ENCODE peak calls at places on chromosomes 16 and 17, in ten cellular contexts. One of them, this sample, is unnamed.

GRCh38 chr17:81656118-81656743 is at the start of gene PDE6G:
- DNase-seq in IMR-90: no peak
- DNase-seq in T-helper 9 cell: no peak
- DNase-seq in ovary: no peak
- DNase-seq in lower leg skin: no peak
- DNase-seq in WTC11: no peak
- DNase-seq in body of pancreas: no peak
- DNase-seq in HT-29: no peak
- DNase-seq in SHP77 treated with DMSO at 0.1 percent for 48 hours: no peak
- DNase-seq in activated CD8-positive, alpha-beta memory T cell treated with anti-CD3 and anti-CD28 coated beads for 1 hour: no peak
- DNase-seq in this sample: no peak

GRCh38 chr16:88458039-88458772 is 5.1 kb downstream of the ZFPM1 start:
- DNase-seq in IMR-90: no peak
- DNase-seq in T-helper 9 cell: no peak
- DNase-seq in ovary: no peak
- DNase-seq in lower leg skin: no peak
- DNase-seq in WTC11: no peak
- DNase-seq in body of pancreas: peak
- DNase-seq in HT-29: no peak
- DNase-seq in SHP77 treated with DMSO at 0.1 percent for 48 hours: no peak
- DNase-seq in activated CD8-positive, alpha-beta memory T cell treated with anti-CD3 and anti-CD28 coated beads for 1 hour: no peak
- DNase-seq in this sample: no peak

GRCh38 chr16:897701-898100 is 73.1 kb downstream of the LMF1 start:
- DNase-seq in IMR-90: no peak
- DNase-seq in T-helper 9 cell: no peak
- DNase-seq in ovary: no peak
- DNase-seq in lower leg skin: no peak
- DNase-seq in WTC11: no peak
- DNase-seq in body of pancreas: no peak
- DNase-seq in HT-29: no peak
- DNase-seq in SHP77 treated with DMSO at 0.1 percent for 48 hours: no peak
- DNase-seq in activated CD8-positive, alpha-beta memory T cell treated with anti-CD3 and anti-CD28 coated beads for 1 hour: no peak
- DNase-seq in this sample: no peak

GRCh38 chr16:48536600-48537200 is 73.3 kb downstream of the N4BP1 start:
- DNase-seq in IMR-90: no peak
- DNase-seq in T-helper 9 cell: no peak
- DNase-seq in ovary: no peak
- DNase-seq in lower leg skin: no peak
- DNase-seq in WTC11: no peak
- DNase-seq in body of pancreas: no peak
- DNase-seq in HT-29: no peak
- DNase-seq in SHP77 treated with DMSO at 0.1 percent for 48 hours: no peak
- DNase-seq in activated CD8-positive, alpha-beta memory T cell treated with anti-CD3 and anti-CD28 coated beads for 1 hour: no peak
- DNase-seq in this sample: no peak

GRCh38 chr16:80671281-80671849 is 130.6 kb downstream of the DYNLRB2 start:
- DNase-seq in IMR-90: no peak
- DNase-seq in T-helper 9 cell: no peak
- DNase-seq in ovary: no peak
- DNase-seq in lower leg skin: no peak
- DNase-seq in WTC11: no peak
- DNase-seq in body of pancreas: no peak
- DNase-seq in HT-29: no peak
- DNase-seq in SHP77 treated with DMSO at 0.1 percent for 48 hours: no peak
- DNase-seq in activated CD8-positive, alpha-beta memory T cell treated with anti-CD3 and anti-CD28 coated beads for 1 hour: no peak
- DNase-seq in this sample: no peak

GRCh38 chr17:33686171-33686570 is 393.1 kb upstream of the ASIC2 start:
- DNase-seq in IMR-90: no peak
- DNase-seq in T-helper 9 cell: no peak
- DNase-seq in ovary: no peak
- DNase-seq in lower leg skin: peak
- DNase-seq in WTC11: peak
- DNase-seq in body of pancreas: no peak
- DNase-seq in HT-29: peak
- DNase-seq in SHP77 treated with DMSO at 0.1 percent for 48 hours: no peak
- DNase-seq in activated CD8-positive, alpha-beta memory T cell treated with anti-CD3 and anti-CD28 coated beads for 1 hour: no peak
- DNase-seq in this sample: peak

GRCh38 chr17:75724016-75725003 is 3.1 kb downstream of the ITGB4 start:
- DNase-seq in IMR-90: no peak
- DNase-seq in T-helper 9 cell: no peak
- DNase-seq in ovary: no peak
- DNase-seq in lower leg skin: no peak
- DNase-seq in WTC11: no peak
- DNase-seq in body of pancreas: no peak
- DNase-seq in HT-29: no peak
- DNase-seq in SHP77 treated with DMSO at 0.1 percent for 48 hours: no peak
- DNase-seq in activated CD8-positive, alpha-beta memory T cell treated with anti-CD3 and anti-CD28 coated beads for 1 hour: no peak
- DNase-seq in this sample: peak

GRCh38 chr16:11047057-11047456 is 102.7 kb downstream of the CLEC16A start:
- DNase-seq in IMR-90: peak
- DNase-seq in T-helper 9 cell: no peak
- DNase-seq in ovary: no peak
- DNase-seq in lower leg skin: peak
- DNase-seq in WTC11: no peak
- DNase-seq in body of pancreas: no peak
- DNase-seq in HT-29: no peak
- DNase-seq in SHP77 treated with DMSO at 0.1 percent for 48 hours: no peak
- DNase-seq in activated CD8-positive, alpha-beta memory T cell treated with anti-CD3 and anti-CD28 coated beads for 1 hour: no peak
- DNase-seq in this sample: no peak

GRCh38 chr16:49340466-49340865 is 33.1 kb upstream of the C16orf78 start:
- DNase-seq in IMR-90: no peak
- DNase-seq in T-helper 9 cell: no peak
- DNase-seq in ovary: no peak
- DNase-seq in lower leg skin: peak
- DNase-seq in WTC11: no peak
- DNase-seq in body of pancreas: no peak
- DNase-seq in HT-29: no peak
- DNase-seq in SHP77 treated with DMSO at 0.1 percent for 48 hours: no peak
- DNase-seq in activated CD8-positive, alpha-beta memory T cell treated with anti-CD3 and anti-CD28 coated beads for 1 hour: no peak
- DNase-seq in this sample: no peak

GRCh38 chr16:47777191-47777590 is 316.1 kb downstream of the PHKB start:
- DNase-seq in IMR-90: peak
- DNase-seq in T-helper 9 cell: no peak
- DNase-seq in ovary: no peak
- DNase-seq in lower leg skin: no peak
- DNase-seq in WTC11: no peak
- DNase-seq in body of pancreas: no peak
- DNase-seq in HT-29: no peak
- DNase-seq in SHP77 treated with DMSO at 0.1 percent for 48 hours: no peak
- DNase-seq in activated CD8-positive, alpha-beta memory T cell treated with anti-CD3 and anti-CD28 coated beads for 1 hour: no peak
- DNase-seq in this sample: no peak

GRCh38 chr17:32569171-32570080 is 82.6 kb downstream of the CDK5R1 start:
- DNase-seq in IMR-90: no peak
- DNase-seq in T-helper 9 cell: no peak
- DNase-seq in ovary: no peak
- DNase-seq in lower leg skin: no peak
- DNase-seq in WTC11: no peak
- DNase-seq in body of pancreas: no peak
- DNase-seq in HT-29: no peak
- DNase-seq in SHP77 treated with DMSO at 0.1 percent for 48 hours: no peak
- DNase-seq in activated CD8-positive, alpha-beta memory T cell treated with anti-CD3 and anti-CD28 coated beads for 1 hour: no peak
- DNase-seq in this sample: no peak

GRCh38 chr17:67569873-67570272 is 147.9 kb upstream of the NOL11 start:
- DNase-seq in IMR-90: no peak
- DNase-seq in T-helper 9 cell: no peak
- DNase-seq in ovary: no peak
- DNase-seq in lower leg skin: no peak
- DNase-seq in WTC11: no peak
- DNase-seq in body of pancreas: no peak
- DNase-seq in HT-29: no peak
- DNase-seq in SHP77 treated with DMSO at 0.1 percent for 48 hours: no peak
- DNase-seq in activated CD8-positive, alpha-beta memory T cell treated with anti-CD3 and anti-CD28 coated beads for 1 hour: no peak
- DNase-seq in this sample: no peak

GRCh38 chr16:83956336-83957289 is 3.6 kb downstream of the OSGIN1 start:
- DNase-seq in IMR-90: peak
- DNase-seq in T-helper 9 cell: peak
- DNase-seq in ovary: peak
- DNase-seq in lower leg skin: peak
- DNase-seq in WTC11: peak
- DNase-seq in body of pancreas: peak
- DNase-seq in HT-29: peak
- DNase-seq in SHP77 treated with DMSO at 0.1 percent for 48 hours: no peak
- DNase-seq in activated CD8-positive, alpha-beta memory T cell treated with anti-CD3 and anti-CD28 coated beads for 1 hour: peak
- DNase-seq in this sample: peak

GRCh38 chr17:63431618-63431938 is 14.5 kb downstream of the CYB561 start:
- DNase-seq in IMR-90: no peak
- DNase-seq in T-helper 9 cell: no peak
- DNase-seq in ovary: no peak
- DNase-seq in lower leg skin: no peak
- DNase-seq in WTC11: no peak
- DNase-seq in body of pancreas: no peak
- DNase-seq in HT-29: no peak
- DNase-seq in SHP77 treated with DMSO at 0.1 percent for 48 hours: no peak
- DNase-seq in activated CD8-positive, alpha-beta memory T cell treated with anti-CD3 and anti-CD28 coated beads for 1 hour: no peak
- DNase-seq in this sample: no peak

GRCh38 chr16:86825631-86826030 is 247.3 kb downstream of the FOXL1 start:
- DNase-seq in IMR-90: no peak
- DNase-seq in T-helper 9 cell: no peak
- DNase-seq in ovary: no peak
- DNase-seq in lower leg skin: no peak
- DNase-seq in WTC11: no peak
- DNase-seq in body of pancreas: no peak
- DNase-seq in HT-29: no peak
- DNase-seq in SHP77 treated with DMSO at 0.1 percent for 48 hours: no peak
- DNase-seq in activated CD8-positive, alpha-beta memory T cell treated with anti-CD3 and anti-CD28 coated beads for 1 hour: no peak
- DNase-seq in this sample: no peak

GRCh38 chr16:24986512-24987303 is 28.5 kb downstream of the ARHGAP17 start:
- DNase-seq in IMR-90: peak
- DNase-seq in T-helper 9 cell: no peak
- DNase-seq in ovary: peak
- DNase-seq in lower leg skin: no peak
- DNase-seq in WTC11: no peak
- DNase-seq in body of pancreas: peak
- DNase-seq in HT-29: no peak
- DNase-seq in SHP77 treated with DMSO at 0.1 percent for 48 hours: no peak
- DNase-seq in activated CD8-positive, alpha-beta memory T cell treated with anti-CD3 and anti-CD28 coated beads for 1 hour: no peak
- DNase-seq in this sample: no peak

GRCh38 chr17:67359960-67360817 is 6.2 kb downstream of the PSMD12 start:
- DNase-seq in IMR-90: peak
- DNase-seq in T-helper 9 cell: peak
- DNase-seq in ovary: no peak
- DNase-seq in lower leg skin: no peak
- DNase-seq in WTC11: no peak
- DNase-seq in body of pancreas: no peak
- DNase-seq in HT-29: peak
- DNase-seq in SHP77 treated with DMSO at 0.1 percent for 48 hours: no peak
- DNase-seq in activated CD8-positive, alpha-beta memory T cell treated with anti-CD3 and anti-CD28 coated beads for 1 hour: no peak
- DNase-seq in this sample: no peak

GRCh38 chr16:58508671-58509251 is 6.6 kb upstream of the SETD6 start:
- DNase-seq in IMR-90: no peak
- DNase-seq in T-helper 9 cell: no peak
- DNase-seq in ovary: peak
- DNase-seq in lower leg skin: peak
- DNase-seq in WTC11: no peak
- DNase-seq in body of pancreas: no peak
- DNase-seq in HT-29: no peak
- DNase-seq in SHP77 treated with DMSO at 0.1 percent for 48 hours: no peak
- DNase-seq in activated CD8-positive, alpha-beta memory T cell treated with anti-CD3 and anti-CD28 coated beads for 1 hour: no peak
- DNase-seq in this sample: no peak

GRCh38 chr16:84806256-84806889 is 13.4 kb upstream of the CRISPLD2 start:
- DNase-seq in IMR-90: peak
- DNase-seq in T-helper 9 cell: no peak
- DNase-seq in ovary: no peak
- DNase-seq in lower leg skin: no peak
- DNase-seq in WTC11: no peak
- DNase-seq in body of pancreas: peak
- DNase-seq in HT-29: peak
- DNase-seq in SHP77 treated with DMSO at 0.1 percent for 48 hours: peak
- DNase-seq in activated CD8-positive, alpha-beta memory T cell treated with anti-CD3 and anti-CD28 coated beads for 1 hour: no peak
- DNase-seq in this sample: no peak

GRCh38 chr17:81489986-81490598 is 22.5 kb downstream of the ACTG1 start:
- DNase-seq in IMR-90: no peak
- DNase-seq in T-helper 9 cell: no peak
- DNase-seq in ovary: no peak
- DNase-seq in lower leg skin: no peak
- DNase-seq in WTC11: no peak
- DNase-seq in body of pancreas: no peak
- DNase-seq in HT-29: no peak
- DNase-seq in SHP77 treated with DMSO at 0.1 percent for 48 hours: no peak
- DNase-seq in activated CD8-positive, alpha-beta memory T cell treated with anti-CD3 and anti-CD28 coated beads for 1 hour: no peak
- DNase-seq in this sample: no peak

GRCh38 chr16:82857693-82858337 is 231.0 kb downstream of the CDH13 start:
- DNase-seq in IMR-90: no peak
- DNase-seq in T-helper 9 cell: no peak
- DNase-seq in ovary: no peak
- DNase-seq in lower leg skin: no peak
- DNase-seq in WTC11: no peak
- DNase-seq in body of pancreas: peak
- DNase-seq in HT-29: no peak
- DNase-seq in SHP77 treated with DMSO at 0.1 percent for 48 hours: no peak
- DNase-seq in activated CD8-positive, alpha-beta memory T cell treated with anti-CD3 and anti-CD28 coated beads for 1 hour: no peak
- DNase-seq in this sample: no peak

GRCh38 chr17:72336026-72336803 is 215.4 kb downstream of the SOX9 start:
- DNase-seq in IMR-90: no peak
- DNase-seq in T-helper 9 cell: no peak
- DNase-seq in ovary: no peak
- DNase-seq in lower leg skin: peak
- DNase-seq in WTC11: peak
- DNase-seq in body of pancreas: no peak
- DNase-seq in HT-29: no peak
- DNase-seq in SHP77 treated with DMSO at 0.1 percent for 48 hours: no peak
- DNase-seq in activated CD8-positive, alpha-beta memory T cell treated with anti-CD3 and anti-CD28 coated beads for 1 hour: no peak
- DNase-seq in this sample: no peak

GRCh38 chr17:419073-419735 is 66.6 kb upstream of the RPH3AL start:
- DNase-seq in IMR-90: no peak
- DNase-seq in T-helper 9 cell: peak
- DNase-seq in ovary: no peak
- DNase-seq in lower leg skin: no peak
- DNase-seq in WTC11: no peak
- DNase-seq in body of pancreas: no peak
- DNase-seq in HT-29: no peak
- DNase-seq in SHP77 treated with DMSO at 0.1 percent for 48 hours: no peak
- DNase-seq in activated CD8-positive, alpha-beta memory T cell treated with anti-CD3 and anti-CD28 coated beads for 1 hour: no peak
- DNase-seq in this sample: no peak

GRCh38 chr17:46820592-46821450 is 2.3 kb upstream of the WNT3 start:
- DNase-seq in IMR-90: no peak
- DNase-seq in T-helper 9 cell: no peak
- DNase-seq in ovary: no peak
- DNase-seq in lower leg skin: no peak
- DNase-seq in WTC11: no peak
- DNase-seq in body of pancreas: no peak
- DNase-seq in HT-29: no peak
- DNase-seq in SHP77 treated with DMSO at 0.1 percent for 48 hours: no peak
- DNase-seq in activated CD8-positive, alpha-beta memory T cell treated with anti-CD3 and anti-CD28 coated beads for 1 hour: no peak
- DNase-seq in this sample: no peak

GRCh38 chr17:5182597-5183409 is 8.9 kb downstream of the ZNF594 start:
- DNase-seq in IMR-90: no peak
- DNase-seq in T-helper 9 cell: no peak
- DNase-seq in ovary: no peak
- DNase-seq in lower leg skin: no peak
- DNase-seq in WTC11: no peak
- DNase-seq in body of pancreas: no peak
- DNase-seq in HT-29: no peak
- DNase-seq in SHP77 treated with DMSO at 0.1 percent for 48 hours: no peak
- DNase-seq in activated CD8-positive, alpha-beta memory T cell treated with anti-CD3 and anti-CD28 coated beads for 1 hour: no peak
- DNase-seq in this sample: no peak

GRCh38 chr16:8571061-8571596 is 19.2 kb downstream of the TMEM114 start:
- DNase-seq in IMR-90: peak
- DNase-seq in T-helper 9 cell: no peak
- DNase-seq in ovary: no peak
- DNase-seq in lower leg skin: peak
- DNase-seq in WTC11: no peak
- DNase-seq in body of pancreas: peak
- DNase-seq in HT-29: peak
- DNase-seq in SHP77 treated with DMSO at 0.1 percent for 48 hours: no peak
- DNase-seq in activated CD8-positive, alpha-beta memory T cell treated with anti-CD3 and anti-CD28 coated beads for 1 hour: no peak
- DNase-seq in this sample: no peak

GRCh38 chr17:55330344-55330933 is 65.7 kb downstream of the HLF start:
- DNase-seq in IMR-90: no peak
- DNase-seq in T-helper 9 cell: no peak
- DNase-seq in ovary: no peak
- DNase-seq in lower leg skin: no peak
- DNase-seq in WTC11: no peak
- DNase-seq in body of pancreas: no peak
- DNase-seq in HT-29: no peak
- DNase-seq in SHP77 treated with DMSO at 0.1 percent for 48 hours: no peak
- DNase-seq in activated CD8-positive, alpha-beta memory T cell treated with anti-CD3 and anti-CD28 coated beads for 1 hour: no peak
- DNase-seq in this sample: no peak

GRCh38 chr16:79372504-79373184 is 227.9 kb downstream of the MAF start:
- DNase-seq in IMR-90: no peak
- DNase-seq in T-helper 9 cell: peak
- DNase-seq in ovary: peak
- DNase-seq in lower leg skin: no peak
- DNase-seq in WTC11: no peak
- DNase-seq in body of pancreas: peak
- DNase-seq in HT-29: no peak
- DNase-seq in SHP77 treated with DMSO at 0.1 percent for 48 hours: no peak
- DNase-seq in activated CD8-positive, alpha-beta memory T cell treated with anti-CD3 and anti-CD28 coated beads for 1 hour: no peak
- DNase-seq in this sample: no peak